ENCODE peak calls at places on chromosomes 16 and 17, in nine cellular contexts. One of them, this sample, is unnamed.
A peak's percentile ranks its signal among the peaks of the same experiment; 100 is the strongest.

GRCh38 chr17:65550075-65550635 is 11.3 kb downstream of the AXIN2 start:
- DNase-seq in iris pigment epithelial cell: no peak
- DNase-seq in GM04504: no peak
- DNase-seq in ELF-1: peak; percentile 95
- DNase-seq in T-helper 17 cell: no peak
- DNase-seq in activated CD8-positive, alpha-beta T cell treated with anti-CD3 and anti-CD28 coated beads, Interleukin-2, amount 10 ng/mL, durations not matched to agents 7 days and 5 days: no peak
- DNase-seq in activated CD8-positive, alpha-beta memory T cell treated with anti-CD3 and anti-CD28 coated beads, Interleukin-2, amount 10 ng/mL, durations not matched to agents 7 days and 5 days: no peak
- DNase-seq in NCI-H1417: no peak
- DNase-seq in fibroblast of the conjunctiva: no peak
- DNase-seq in this sample: no peak

GRCh38 chr16:56306690-56307533 is 115.6 kb downstream of the GNAO1 start:
- DNase-seq in T-helper 17 cell: no peak
- DNase-seq in iris pigment epithelial cell: no peak
- DNase-seq in activated CD8-positive, alpha-beta T cell treated with anti-CD3 and anti-CD28 coated beads, Interleukin-2, amount 10 ng/mL, durations not matched to agents 7 days and 5 days: no peak
- DNase-seq in ELF-1: peak; percentile 60
- DNase-seq in NCI-H1417: no peak
- DNase-seq in fibroblast of the conjunctiva: no peak
- DNase-seq in GM04504: no peak
- DNase-seq in activated CD8-positive, alpha-beta memory T cell treated with anti-CD3 and anti-CD28 coated beads, Interleukin-2, amount 10 ng/mL, durations not matched to agents 7 days and 5 days: no peak
- DNase-seq in this sample: no peak

GRCh38 chr16:57815987-57816745 is 13.9 kb upstream of the KIFC3 start:
- DNase-seq in fibroblast of the conjunctiva: peak; percentile 51
- DNase-seq in T-helper 17 cell: no peak
- DNase-seq in activated CD8-positive, alpha-beta T cell treated with anti-CD3 and anti-CD28 coated beads, Interleukin-2, amount 10 ng/mL, durations not matched to agents 7 days and 5 days: peak; percentile 34
- DNase-seq in GM04504: peak; percentile 86
- DNase-seq in ELF-1: peak; percentile 96
- DNase-seq in NCI-H1417: peak; percentile 78
- DNase-seq in iris pigment epithelial cell: peak; percentile 97
- DNase-seq in activated CD8-positive, alpha-beta memory T cell treated with anti-CD3 and anti-CD28 coated beads, Interleukin-2, amount 10 ng/mL, durations not matched to agents 7 days and 5 days: peak; percentile 70
- DNase-seq in this sample: peak; percentile 73

GRCh38 chr17:43905985-43906852 is 1.1 kb downstream of the MPP2 start:
- DNase-seq in activated CD8-positive, alpha-beta T cell treated with anti-CD3 and anti-CD28 coated beads, Interleukin-2, amount 10 ng/mL, durations not matched to agents 7 days and 5 days: peak; percentile 31
- DNase-seq in GM04504: no peak
- DNase-seq in ELF-1: peak; percentile 87
- DNase-seq in iris pigment epithelial cell: peak; percentile 43
- DNase-seq in activated CD8-positive, alpha-beta memory T cell treated with anti-CD3 and anti-CD28 coated beads, Interleukin-2, amount 10 ng/mL, durations not matched to agents 7 days and 5 days: no peak
- DNase-seq in fibroblast of the conjunctiva: peak; percentile 12
- DNase-seq in T-helper 17 cell: no peak
- DNase-seq in NCI-H1417: peak; percentile 86
- DNase-seq in this sample: no peak

GRCh38 chr17:14693382-14693781 is 392.5 kb downstream of the HS3ST3B1 start:
- DNase-seq in ELF-1: no peak
- DNase-seq in activated CD8-positive, alpha-beta T cell treated with anti-CD3 and anti-CD28 coated beads, Interleukin-2, amount 10 ng/mL, durations not matched to agents 7 days and 5 days: no peak
- DNase-seq in NCI-H1417: no peak
- DNase-seq in T-helper 17 cell: no peak
- DNase-seq in fibroblast of the conjunctiva: no peak
- DNase-seq in iris pigment epithelial cell: no peak
- DNase-seq in GM04504: no peak
- DNase-seq in activated CD8-positive, alpha-beta memory T cell treated with anti-CD3 and anti-CD28 coated beads, Interleukin-2, amount 10 ng/mL, durations not matched to agents 7 days and 5 days: no peak
- DNase-seq in this sample: no peak

GRCh38 chr17:59400858-59401257 is 69.4 kb downstream of the YPEL2 start:
- DNase-seq in ELF-1: no peak
- DNase-seq in activated CD8-positive, alpha-beta T cell treated with anti-CD3 and anti-CD28 coated beads, Interleukin-2, amount 10 ng/mL, durations not matched to agents 7 days and 5 days: no peak
- DNase-seq in T-helper 17 cell: no peak
- DNase-seq in fibroblast of the conjunctiva: no peak
- DNase-seq in activated CD8-positive, alpha-beta memory T cell treated with anti-CD3 and anti-CD28 coated beads, Interleukin-2, amount 10 ng/mL, durations not matched to agents 7 days and 5 days: no peak
- DNase-seq in iris pigment epithelial cell: no peak
- DNase-seq in NCI-H1417: no peak
- DNase-seq in GM04504: no peak
- DNase-seq in this sample: no peak

GRCh38 chr16:8878523-8878911 is 3.6 kb upstream of the LITAFD start:
- DNase-seq in ELF-1: peak; percentile 69
- DNase-seq in activated CD8-positive, alpha-beta memory T cell treated with anti-CD3 and anti-CD28 coated beads, Interleukin-2, amount 10 ng/mL, durations not matched to agents 7 days and 5 days: no peak
- DNase-seq in T-helper 17 cell: no peak
- DNase-seq in fibroblast of the conjunctiva: no peak
- DNase-seq in GM04504: peak; percentile 71
- DNase-seq in iris pigment epithelial cell: peak; percentile 73
- DNase-seq in activated CD8-positive, alpha-beta T cell treated with anti-CD3 and anti-CD28 coated beads, Interleukin-2, amount 10 ng/mL, durations not matched to agents 7 days and 5 days: no peak
- DNase-seq in NCI-H1417: no peak
- DNase-seq in this sample: no peak

GRCh38 chr17:45852535-45853297 is 8.0 kb downstream of the SPPL2C start:
- DNase-seq in NCI-H1417: peak; percentile 85
- DNase-seq in iris pigment epithelial cell: peak; percentile 47
- DNase-seq in T-helper 17 cell: peak; percentile 32
- DNase-seq in fibroblast of the conjunctiva: peak; percentile 34
- DNase-seq in GM04504: no peak
- DNase-seq in activated CD8-positive, alpha-beta memory T cell treated with anti-CD3 and anti-CD28 coated beads, Interleukin-2, amount 10 ng/mL, durations not matched to agents 7 days and 5 days: peak; percentile 66
- DNase-seq in ELF-1: peak; percentile 51
- DNase-seq in activated CD8-positive, alpha-beta T cell treated with anti-CD3 and anti-CD28 coated beads, Interleukin-2, amount 10 ng/mL, durations not matched to agents 7 days and 5 days: peak; percentile 70
- DNase-seq in this sample: peak; percentile 36

GRCh38 chr17:10033449-10033848 is 128.4 kb upstream of the RCVRN start:
- DNase-seq in activated CD8-positive, alpha-beta T cell treated with anti-CD3 and anti-CD28 coated beads, Interleukin-2, amount 10 ng/mL, durations not matched to agents 7 days and 5 days: no peak
- DNase-seq in iris pigment epithelial cell: no peak
- DNase-seq in T-helper 17 cell: no peak
- DNase-seq in ELF-1: peak; percentile 37
- DNase-seq in fibroblast of the conjunctiva: no peak
- DNase-seq in GM04504: no peak
- DNase-seq in activated CD8-positive, alpha-beta memory T cell treated with anti-CD3 and anti-CD28 coated beads, Interleukin-2, amount 10 ng/mL, durations not matched to agents 7 days and 5 days: no peak
- DNase-seq in NCI-H1417: no peak
- DNase-seq in this sample: no peak

GRCh38 chr17:4433515-4434031 is at the start of gene SPNS3:
- DNase-seq in GM04504: no peak
- DNase-seq in activated CD8-positive, alpha-beta T cell treated with anti-CD3 and anti-CD28 coated beads, Interleukin-2, amount 10 ng/mL, durations not matched to agents 7 days and 5 days: peak; percentile 80
- DNase-seq in ELF-1: no peak
- DNase-seq in fibroblast of the conjunctiva: no peak
- DNase-seq in iris pigment epithelial cell: no peak
- DNase-seq in activated CD8-positive, alpha-beta memory T cell treated with anti-CD3 and anti-CD28 coated beads, Interleukin-2, amount 10 ng/mL, durations not matched to agents 7 days and 5 days: peak; percentile 85
- DNase-seq in NCI-H1417: no peak
- DNase-seq in T-helper 17 cell: no peak
- DNase-seq in this sample: peak; percentile 21

GRCh38 chr16:8403978-8404738 is 186.2 kb downstream of the TMEM114 start:
- DNase-seq in T-helper 17 cell: no peak
- DNase-seq in activated CD8-positive, alpha-beta T cell treated with anti-CD3 and anti-CD28 coated beads, Interleukin-2, amount 10 ng/mL, durations not matched to agents 7 days and 5 days: no peak
- DNase-seq in iris pigment epithelial cell: no peak
- DNase-seq in GM04504: no peak
- DNase-seq in activated CD8-positive, alpha-beta memory T cell treated with anti-CD3 and anti-CD28 coated beads, Interleukin-2, amount 10 ng/mL, durations not matched to agents 7 days and 5 days: no peak
- DNase-seq in fibroblast of the conjunctiva: no peak
- DNase-seq in ELF-1: no peak
- DNase-seq in NCI-H1417: no peak
- DNase-seq in this sample: no peak

This sample was measured in stimulated activated effector memory CD8-positive, alpha-beta T cell treated with anti-CD3 and anti-CD28 coated beads, Interleukin-12 subunit alpha, Interleukin-12 subunit beta, amount 100 ng/mL, for 72 hours.